ENCODE peak calls at places on chromosomes 2 and 18, in five cellular contexts. X is NCI-H2081 treated with DMSO at 0.1 percent for 48 hours, K is COR-L47, M is renal cortical epithelial cell, B is left lobe of liver. E is an unnamed sample.

GRCh38 chr2:66481100-66481549 is 46.2 kb downstream of the MEIS1 start:
- DNase-seq in B (no peak), K (no peak), X (no peak), M (peak), E (no peak)

GRCh38 chr2:217510790-217511291 is 492.0 kb downstream of the TNS1 start:
- DNase-seq in X (peak), K (peak), B (peak), M (peak), E (no peak)

GRCh38 chr2:57097855-57098254 is 914.1 kb downstream of the CCDC85A start:
- DNase-seq in K (no peak), X (no peak), M (no peak), B (no peak), E (no peak)

GRCh38 chr2:113098061-113098460 is 29.3 kb upstream of the IL1RN start:
- DNase-seq in X (no peak), B (no peak), K (no peak), M (no peak), E (no peak)

GRCh38 chr2:207484444-207485391 is 45.0 kb upstream of the CREB1 start:
- DNase-seq in B (no peak), K (no peak), M (no peak), X (no peak), E (no peak)

GRCh38 chr2:209473930-209474419 is 50.1 kb downstream of the MAP2 start:
- DNase-seq in K (no peak), M (peak), B (no peak), X (no peak), E (no peak)

GRCh38 chr2:160334028-160334729 is 134.1 kb upstream of the ITGB6 start:
- DNase-seq in M (peak), K (no peak), X (no peak), B (no peak), E (no peak)

GRCh38 chr2:237487496-237487895 is 445 bp downstream of the MLPH start:
- DNase-seq in K (no peak), M (no peak), X (no peak), B (peak), E (no peak)

GRCh38 chr2:56184500-56184996 is 758 bp downstream of the CCDC85A start:
- DNase-seq in B (no peak), X (no peak), K (peak), M (no peak), E (no peak)

GRCh38 chr2:39665811-39666488 is at the start of gene TMEM178A:
- DNase-seq in M (no peak), B (no peak), X (no peak), K (no peak), E (no peak)

GRCh38 chr2:101776172-101777043 is 78.9 kb downstream of the MAP4K4 start:
- DNase-seq in B (no peak), M (peak), K (no peak), X (peak), E (no peak)

GRCh38 chr18:56388571-56388970 is 249.8 kb downstream of the TXNL1 start:
- DNase-seq in X (no peak), B (no peak), M (peak), K (no peak), E (no peak)

GRCh38 chr2:113158884-113159553 is 14.8 kb upstream of the PSD4 start:
- DNase-seq in X (no peak), B (peak), K (no peak), M (no peak), E (no peak)

GRCh38 chr2:181025004-181025403 is 44.6 kb downstream of the UBE2E3 start:
- DNase-seq in B (no peak), X (no peak), M (peak), K (no peak), E (no peak)

GRCh38 chr18:45837283-45838070 is 12.0 kb downstream of the SIGLEC15 start:
- DNase-seq in B (no peak), X (no peak), M (no peak), K (no peak), E (no peak)

GRCh38 chr2:8327371-8328100 is 354.3 kb upstream of the ID2 start:
- DNase-seq in M (no peak), X (no peak), K (no peak), B (no peak), E (no peak)

GRCh38 chr2:121907905-121908304 is 152.5 kb downstream of the TSN start:
- DNase-seq in B (no peak), M (no peak), X (peak), K (peak), E (no peak)

GRCh38 chr2:178895171-178895570 is 87.9 kb upstream of the TTN start:
- DNase-seq in K (no peak), M (no peak), B (no peak), X (no peak), E (no peak)

E was measured in T-helper 17 cell.